ENCODE peak calls at places on chromosomes 13 and 19, in nine cellular contexts. M is retinal pigment epithelial cell; P is bronchial epithelial cell; T is Caco-2; V is epithelial cell of esophagus; E is naive thymus-derived CD4-positive, alpha-beta T cell; K is foreskin fibroblast; G is astrocyte of the spinal cord; C is prostate gland. U is an unnamed sample.

GRCh38 chr19:39987167-39987566 is 9.7 kb upstream of the ZNF546 start:
- DNase-seq in G (no peak), V (no peak), K (no peak), T (no peak), E (no peak), M (no peak), P (no peak), C (no peak), U (no peak)

GRCh38 chr19:33446156-33446917 is 72.8 kb downstream of the CEBPG start:
- DNase-seq in K (peak), M (no peak), P (no peak), V (peak), C (no peak), G (peak), E (no peak), T (no peak), U (no peak)

GRCh38 chr13:30868806-30869470 is 37.1 kb upstream of the MEDAG start:
- DNase-seq in C (no peak), V (no peak), M (no peak), P (no peak), E (no peak), T (no peak), K (no peak), G (peak), U (no peak)

GRCh38 chr13:38564751-38565150 is 122.1 kb upstream of the FREM2 start:
- DNase-seq in T (no peak), C (no peak), G (no peak), K (no peak), E (no peak), M (peak), P (no peak), V (peak), U (no peak)

GRCh38 chr19:33430674-33431277 is 57.3 kb downstream of the CEBPG start:
- DNase-seq in V (peak), G (peak), K (peak), P (peak), M (no peak), E (peak), C (peak), T (peak), U (peak)

GRCh38 chr13:100646030-100646673 is 28.4 kb downstream of the TMTC4 start:
- DNase-seq in C (no peak), V (peak), E (no peak), G (peak), T (peak), M (no peak), K (peak), P (peak), U (no peak)

GRCh38 chr19:38877781-38878574 is at the start of gene RINL:
- DNase-seq in G (no peak), P (peak), C (no peak), E (peak), T (no peak), M (no peak), V (no peak), K (no peak), U (peak)

GRCh38 chr13:40370662-40371061 is 295.8 kb downstream of the FOXO1 start:
- DNase-seq in P (no peak), G (no peak), K (no peak), T (no peak), V (no peak), C (no peak), E (no peak), M (no peak), U (no peak)

GRCh38 chr19:40363128-40363527 is 14.6 kb downstream of the PLD3 start:
- DNase-seq in C (no peak), M (no peak), G (no peak), K (no peak), T (no peak), E (no peak), V (no peak), P (no peak), U (no peak)

GRCh38 chr13:97719759-97720158 is 233.7 kb upstream of the IPO5 start:
- DNase-seq in P (peak), T (no peak), V (peak), E (no peak), M (no peak), G (no peak), C (no peak), K (no peak), U (no peak)

GRCh38 chr13:95535243-95535642 is 17.3 kb upstream of the CLDN10 start:
- DNase-seq in V (peak), M (peak), E (no peak), C (no peak), P (peak), K (peak), T (no peak), G (peak), U (no peak)

GRCh38 chr19:6970478-6970877 is 50.8 kb downstream of the MBD3L2B start:
- DNase-seq in T (peak), P (no peak), M (no peak), K (no peak), G (no peak), V (no peak), E (no peak), C (no peak), U (peak)

GRCh38 chr19:4861147-4861546 is 6.3 kb downstream of the PLIN3 start:
- DNase-seq in E (no peak), P (no peak), V (peak), C (peak), G (no peak), M (no peak), T (peak), K (no peak), U (no peak)

GRCh38 chr13:48591889-48592725 is 59.2 kb upstream of the RCBTB2 start:
- DNase-seq in C (no peak), P (no peak), M (no peak), G (no peak), T (no peak), V (no peak), K (no peak), E (no peak), U (no peak)

GRCh38 chr19:13441810-13442512 is 64.3 kb downstream of the CACNA1A start:
- DNase-seq in E (peak), C (no peak), P (peak), T (peak), K (peak), M (no peak), V (peak), G (peak), U (peak)

GRCh38 chr13:27283906-27284523 is 13.4 kb downstream of the RASL11A start:
- DNase-seq in C (no peak), M (no peak), V (peak), E (no peak), T (peak), G (no peak), K (peak), P (no peak), U (no peak)

GRCh38 chr13:65965496-65965895 is 1264.6 kb downstream of the PCDH9 start:
- DNase-seq in V (peak), K (peak), C (no peak), E (no peak), P (peak), G (peak), T (no peak), M (no peak), U (no peak)

GRCh38 chr13:27024781-27025492 is 146.7 kb downstream of the USP12 start:
- DNase-seq in T (no peak), E (no peak), G (no peak), K (no peak), C (no peak), V (no peak), M (no peak), P (no peak), U (no peak)

GRCh38 chr13:40137400-40137799 is 481.9 kb downstream of the COG6 start:
- DNase-seq in V (no peak), T (no peak), M (no peak), E (no peak), P (no peak), K (no peak), G (no peak), C (no peak), U (no peak)

GRCh38 chr13:110402301-110403069 is 95.4 kb downstream of the COL4A2 start:
- DNase-seq in C (no peak), P (no peak), K (no peak), M (no peak), V (no peak), G (no peak), T (no peak), E (no peak), U (no peak)
- H3K4me3 ChIP-seq in C (no peak), P (no peak), K (no peak), M (no peak), V (no peak), G (no peak), T (no peak), E (no peak), U (no peak)

GRCh38 chr19:41745761-41746160 is 9.6 kb upstream of the CEACAM6 start:
- DNase-seq in T (no peak), E (no peak), V (no peak), C (no peak), G (no peak), P (no peak), M (no peak), K (no peak), U (no peak)
- H3K4me3 ChIP-seq in T (no peak), E (no peak), V (no peak), C (no peak), G (no peak), P (no peak), M (no peak), K (no peak), U (no peak)

GRCh38 chr13:114115796-114116195 is 16.6 kb downstream of the RASA3 start:
- DNase-seq in P (no peak), M (no peak), C (no peak), K (no peak), G (no peak), T (no peak), V (no peak), E (no peak), U (no peak)

GRCh38 chr13:114118763-114119123 is 13.7 kb downstream of the RASA3 start:
- DNase-seq in P (no peak), C (no peak), E (no peak), V (no peak), T (no peak), M (no peak), K (no peak), G (peak), U (no peak)

GRCh38 chr13:114119196-114119595 is 13.2 kb downstream of the RASA3 start:
- DNase-seq in K (peak), T (no peak), C (no peak), V (peak), P (peak), G (peak), E (no peak), M (peak), U (no peak)

GRCh38 chr13:114116734-114117133 is 15.7 kb downstream of the RASA3 start:
- DNase-seq in G (no peak), V (no peak), T (no peak), P (no peak), C (no peak), M (no peak), K (no peak), E (no peak), U (no peak)

DNA sequence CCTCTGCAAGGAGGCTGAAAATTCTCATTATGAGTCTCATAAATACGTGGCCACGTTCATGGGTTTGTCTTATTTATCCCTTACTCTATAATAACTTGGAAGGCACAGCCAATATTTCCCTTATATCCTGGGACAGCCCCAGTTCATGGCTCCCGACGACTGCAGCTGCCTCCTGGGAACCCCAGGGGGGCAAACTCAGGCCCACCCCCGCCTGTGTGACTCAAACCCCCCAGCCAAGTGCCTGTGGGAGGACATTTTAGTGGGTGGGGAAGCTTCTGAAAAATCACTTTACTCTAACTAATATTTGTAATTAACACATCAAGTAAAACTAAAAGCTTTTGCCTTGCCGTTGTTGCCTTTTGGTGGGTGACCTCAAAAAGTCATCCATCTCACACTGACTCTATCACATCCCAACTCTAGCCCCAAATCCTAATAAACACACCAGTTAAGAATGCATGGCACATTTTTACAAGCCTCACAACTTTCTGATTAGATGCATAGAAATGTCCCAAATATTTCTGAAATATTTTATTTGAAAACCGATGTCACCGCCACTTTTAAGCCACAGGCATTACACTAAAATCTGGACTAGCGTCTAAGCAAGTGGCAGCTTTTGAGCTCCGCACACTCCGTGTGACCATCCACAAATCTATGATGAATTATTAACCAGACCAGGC is 14.2 kb downstream of the RASA3 start:
- DNase-seq in M (no peak), V (no peak), C (no peak), T (peak), P (no peak), E (no peak), K (peak), G (no peak), U (no peak)
- H3K4me3 ChIP-seq in M (no peak), V (no peak), C (no peak), T (no peak), P (no peak), E (no peak), K (peak), G (no peak), U (no peak)

GRCh38 chr13:112708560-112709240 is 18.9 kb downstream of the ATP11A start:
- DNase-seq in P (no peak), K (no peak), E (no peak), V (no peak), C (no peak), G (no peak), T (no peak), M (no peak), U (no peak)

GRCh38 chr13:112709825-112710783 is 20.3 kb downstream of the ATP11A start:
- DNase-seq in V (no peak), G (no peak), M (no peak), P (no peak), C (no peak), E (no peak), T (no peak), K (no peak), U (no peak)

GRCh38 chr13:112711528-112712265 is 21.9 kb downstream of the ATP11A start:
- DNase-seq in T (peak), V (peak), P (peak), M (peak), K (peak), C (no peak), E (no peak), G (peak), U (no peak)

GRCh38 chr13:112712451-112712881 is 22.6 kb downstream of the ATP11A start:
- DNase-seq in T (no peak), K (no peak), G (no peak), C (no peak), M (no peak), P (no peak), E (no peak), V (no peak), U (no peak)

GRCh38 chr13:112710855-112711527 is 21.2 kb downstream of the ATP11A start:
- DNase-seq in K (no peak), P (no peak), E (no peak), M (no peak), G (no peak), V (no peak), C (no peak), T (no peak), U (no peak)
- H3K4me3 ChIP-seq in K (peak), P (peak), E (no peak), M (peak), G (no peak), V (no peak), C (no peak), T (peak), U (no peak)

GRCh38 chr19:49894879-49895565 is 1.7 kb downstream of the IL4I1 start:
- DNase-seq in P (no peak), M (no peak), T (no peak), K (no peak), C (no peak), G (no peak), V (no peak), E (no peak), U (no peak)
- H3K4me3 ChIP-seq in P (no peak), M (no peak), T (no peak), K (no peak), C (no peak), G (no peak), V (no peak), E (no peak), U (no peak)

DNA sequence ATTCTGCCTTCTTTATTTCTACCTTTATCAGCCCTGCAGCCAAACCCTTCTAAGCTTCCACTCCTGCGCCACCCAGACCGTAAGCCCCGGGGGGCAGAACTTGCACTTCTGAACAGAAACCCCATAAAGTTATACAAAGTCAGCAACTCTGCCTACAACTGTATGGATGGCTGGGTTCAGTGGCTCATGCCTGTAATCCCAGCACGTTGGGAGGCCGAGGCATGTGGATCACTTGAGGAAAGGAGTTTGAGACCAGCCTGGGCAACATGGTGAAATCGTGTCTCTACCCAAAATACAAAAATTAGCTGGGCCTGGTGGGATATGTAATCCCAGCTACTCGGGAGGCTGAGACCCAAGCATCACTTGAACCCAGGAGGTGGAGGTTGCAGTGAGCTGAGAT is 10.4 kb downstream of the RANBP3 start:
- DNase-seq in V (no peak), G (no peak), E (no peak), P (no peak), C (no peak), K (no peak), M (no peak), T (no peak), U (no peak)
- H3K4me3 ChIP-seq in V (no peak), G (no peak), E (no peak), P (no peak), C (no peak), K (no peak), M (no peak), T (no peak), U (no peak)

DNA sequence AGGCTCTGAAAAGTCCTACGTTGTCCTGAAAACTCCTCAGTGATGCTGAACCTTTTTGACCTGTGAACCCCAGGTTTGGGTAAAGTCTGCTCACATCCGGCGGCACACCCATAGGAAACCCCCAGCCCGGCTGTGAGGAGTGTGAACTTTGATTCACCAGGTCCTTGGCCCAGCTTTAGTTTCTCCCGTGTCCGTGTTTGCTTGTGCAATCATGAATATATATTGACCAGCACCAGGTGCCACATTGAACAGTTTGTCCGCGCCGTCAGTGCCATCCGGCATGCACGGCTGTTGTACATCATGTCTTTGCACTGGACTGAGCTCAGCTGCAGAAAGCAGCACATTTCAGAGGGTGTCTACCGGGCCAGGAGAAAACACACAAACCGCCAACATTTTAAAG is 45.3 kb downstream of the NFIC start:
- DNase-seq in C (no peak), K (no peak), M (no peak), G (no peak), V (no peak), P (no peak), T (no peak), E (no peak), U (no peak)
- H3K4me3 ChIP-seq in C (no peak), K (no peak), M (no peak), G (no peak), V (no peak), P (no peak), T (no peak), E (no peak), U (no peak)